ENCODE peak calls at places on chromosomes 6 and 20, in four cellular contexts. One of them, this sample, is unnamed.

GRCh38 chr6:15063253-15063853 is 182.5 kb upstream of the JARID2 start:
- DNase-seq in cardiac fibroblast: peak
- DNase-seq in GM04503: no peak
- DNase-seq in activated T-helper 1 cell treated with anti-CD3 and anti-CD28 coated beads, Interleukin-2, amount 50 U/mL, for 16 hours: no peak
- DNase-seq in this sample: no peak

GRCh38 chr6:166572370-166573261 is 13.9 kb downstream of the RAMACL start:
- DNase-seq in cardiac fibroblast: peak
- DNase-seq in GM04503: no peak
- DNase-seq in activated T-helper 1 cell treated with anti-CD3 and anti-CD28 coated beads, Interleukin-2, amount 50 U/mL, for 16 hours: no peak
- DNase-seq in this sample: peak

GRCh38 chr20:33684533-33685327 is 1.5 kb downstream of the E2F1 start:
- DNase-seq in cardiac fibroblast: no peak
- DNase-seq in GM04503: no peak
- DNase-seq in activated T-helper 1 cell treated with anti-CD3 and anti-CD28 coated beads, Interleukin-2, amount 50 U/mL, for 16 hours: no peak
- DNase-seq in this sample: peak

GRCh38 chr20:4569092-4569491 is 152.6 kb upstream of the PRND start:
- DNase-seq in cardiac fibroblast: no peak
- DNase-seq in GM04503: no peak
- DNase-seq in activated T-helper 1 cell treated with anti-CD3 and anti-CD28 coated beads, Interleukin-2, amount 50 U/mL, for 16 hours: no peak
- DNase-seq in this sample: no peak

GRCh38 chr20:63536997-63537524 is at the start of gene PTK6:
- DNase-seq in cardiac fibroblast: no peak
- DNase-seq in GM04503: no peak
- DNase-seq in activated T-helper 1 cell treated with anti-CD3 and anti-CD28 coated beads, Interleukin-2, amount 50 U/mL, for 16 hours: no peak
- DNase-seq in this sample: peak

GRCh38 chr6:15400572-15401004 is 154.7 kb downstream of the JARID2 start:
- DNase-seq in cardiac fibroblast: peak
- DNase-seq in GM04503: no peak
- DNase-seq in activated T-helper 1 cell treated with anti-CD3 and anti-CD28 coated beads, Interleukin-2, amount 50 U/mL, for 16 hours: no peak
- DNase-seq in this sample: peak

GRCh38 chr6:47545223-47545622 is 67.6 kb downstream of the CD2AP start:
- DNase-seq in cardiac fibroblast: no peak
- DNase-seq in GM04503: no peak
- DNase-seq in activated T-helper 1 cell treated with anti-CD3 and anti-CD28 coated beads, Interleukin-2, amount 50 U/mL, for 16 hours: no peak
- DNase-seq in this sample: no peak

GRCh38 chr6:33313709-33314514 is at the start of gene TAPBP:
- DNase-seq in cardiac fibroblast: peak
- DNase-seq in GM04503: peak
- DNase-seq in activated T-helper 1 cell treated with anti-CD3 and anti-CD28 coated beads, Interleukin-2, amount 50 U/mL, for 16 hours: peak
- DNase-seq in this sample: peak

GRCh38 chr20:32316667-32317066 is 39.2 kb downstream of the KIF3B start:
- DNase-seq in cardiac fibroblast: no peak
- DNase-seq in GM04503: no peak
- DNase-seq in activated T-helper 1 cell treated with anti-CD3 and anti-CD28 coated beads, Interleukin-2, amount 50 U/mL, for 16 hours: no peak
- DNase-seq in this sample: no peak

GRCh38 chr6:43771858-43772570 is 2.0 kb downstream of the VEGFA start:
- DNase-seq in cardiac fibroblast: peak
- DNase-seq in GM04503: no peak
- DNase-seq in activated T-helper 1 cell treated with anti-CD3 and anti-CD28 coated beads, Interleukin-2, amount 50 U/mL, for 16 hours: peak
- DNase-seq in this sample: peak

GRCh38 chr6:30101939-30102700 is 10.8 kb downstream of the TRIM31 start:
- DNase-seq in cardiac fibroblast: peak
- DNase-seq in GM04503: no peak
- DNase-seq in activated T-helper 1 cell treated with anti-CD3 and anti-CD28 coated beads, Interleukin-2, amount 50 U/mL, for 16 hours: peak
- DNase-seq in this sample: peak

GRCh38 chr6:44002591-44003344 is 124.5 kb downstream of the MRPL14 start:
- DNase-seq in cardiac fibroblast: peak
- DNase-seq in GM04503: no peak
- DNase-seq in activated T-helper 1 cell treated with anti-CD3 and anti-CD28 coated beads, Interleukin-2, amount 50 U/mL, for 16 hours: peak
- DNase-seq in this sample: peak

GRCh38 chr6:105991561-105992314 is 94.4 kb upstream of the PRDM1 start:
- DNase-seq in cardiac fibroblast: no peak
- DNase-seq in GM04503: no peak
- DNase-seq in activated T-helper 1 cell treated with anti-CD3 and anti-CD28 coated beads, Interleukin-2, amount 50 U/mL, for 16 hours: peak
- DNase-seq in this sample: peak

GRCh38 chr20:41424025-41424424 is 57.4 kb upstream of the EMILIN3 start:
- DNase-seq in cardiac fibroblast: no peak
- DNase-seq in GM04503: no peak
- DNase-seq in activated T-helper 1 cell treated with anti-CD3 and anti-CD28 coated beads, Interleukin-2, amount 50 U/mL, for 16 hours: no peak
- DNase-seq in this sample: no peak

GRCh38 chr6:143465546-143465945 is 14.9 kb downstream of the PEX3 start:
- DNase-seq in cardiac fibroblast: no peak
- DNase-seq in GM04503: no peak
- DNase-seq in activated T-helper 1 cell treated with anti-CD3 and anti-CD28 coated beads, Interleukin-2, amount 50 U/mL, for 16 hours: no peak
- DNase-seq in this sample: no peak

GRCh38 chr6:72272958-72273357 is 348.9 kb upstream of the KCNQ5 start:
- DNase-seq in cardiac fibroblast: peak
- DNase-seq in GM04503: peak
- DNase-seq in activated T-helper 1 cell treated with anti-CD3 and anti-CD28 coated beads, Interleukin-2, amount 50 U/mL, for 16 hours: no peak
- DNase-seq in this sample: no peak

GRCh38 chr6:108029226-108029921 is 45.2 kb downstream of the OSTM1 start:
- DNase-seq in cardiac fibroblast: no peak
- DNase-seq in GM04503: no peak
- DNase-seq in activated T-helper 1 cell treated with anti-CD3 and anti-CD28 coated beads, Interleukin-2, amount 50 U/mL, for 16 hours: no peak
- DNase-seq in this sample: no peak

This sample was measured in BE2C.